ENCODE peak calls at places on chromosome 19, in seven cellular contexts. P, N, G, A, L, M and J are unnamed samples.

GRCh38 chr19:2426661-2427322 is 594 bp downstream of the TIMM13 start:
- DNase-seq in L (peak; percentile 62), A (peak; percentile 54), N (peak; percentile 20), G (peak; percentile 25), P (no peak), M (peak; percentile 33), J (peak; percentile 52)

GRCh38 chr19:42282036-42282762 is 13.1 kb downstream of the CIC start:
- DNase-seq in G (no peak), L (no peak), A (peak; percentile 29), M (peak; percentile 29), N (no peak), P (no peak), J (no peak)

GRCh38 chr19:45515081-45515624 is 7.9 kb downstream of the VASP start:
- DNase-seq in M (no peak), N (peak; percentile 37), L (no peak), P (no peak), G (no peak), A (no peak), J (no peak)

GRCh38 chr19:46365561-46365960 is 18.7 kb downstream of the PPP5C start:
- DNase-seq in M (no peak), G (no peak), N (no peak), A (peak; percentile 52), L (no peak), P (no peak), J (no peak)

GRCh38 chr19:29001922-29002247 is 211.1 kb downstream of the UQCRFS1 start:
- DNase-seq in M (no peak), G (no peak), P (no peak), L (no peak), N (no peak), A (peak; percentile 25), J (no peak)

GRCh38 chr19:51571599-51571998 is 516 bp downstream of the ZNF175 start:
- DNase-seq in P (no peak), G (no peak), M (no peak), N (no peak), L (no peak), A (peak; percentile 13), J (peak; percentile 11)

GRCh38 chr19:40530091-40530901 is 46.4 kb upstream of the SHKBP1 start:
- DNase-seq in G (peak; percentile 8), A (no peak), L (peak; percentile 77), M (no peak), N (no peak), P (no peak), J (no peak)

GRCh38 chr19:2371656-2372055 is 11.6 kb downstream of the TMPRSS9 start:
- DNase-seq in P (peak; percentile 32), L (no peak), A (peak; percentile 82), G (no peak), M (peak; percentile 84), N (no peak), J (peak; percentile 83)

GRCh38 chr19:48023518-48023917 is 20.4 kb downstream of the CABP5 start:
- DNase-seq in L (no peak), G (no peak), P (no peak), M (no peak), A (no peak), N (no peak), J (no peak)

GRCh38 chr19:49590971-49591730 is at the start of gene PRR12:
- DNase-seq in N (peak; percentile 68), A (peak; percentile 81), L (peak; percentile 67), M (peak; percentile 83), G (peak; percentile 65), P (no peak), J (peak; percentile 77)